ENCODE peak calls at places on chromosomes 12 and 14, in eight cellular contexts. G is spleen; E is CD4-positive, alpha-beta memory T cell; M is stomach; J is BJ; H is kidney epithelial cell; X is trophoblast cell; F is left ventricle myocardium inferior. R is an unnamed sample. For H3K36me3 and H3K27me3, the result is how much of the 10 kb centered on the place peaks cover.

GRCh38 chr12:102634216-102634615 is 153.9 kb upstream of the IGF1 start:
- DNase-seq in G (no peak), E (no peak), M (no peak), J (peak), H (no peak), X (no peak), F (no peak), R (no peak)

GRCh38 chr14:92258934-92259333 is 64.0 kb upstream of the SLC24A4 start:
- DNase-seq in G (no peak), E (no peak), M (no peak), J (no peak), H (no peak), X (no peak), F (no peak), R (no peak)

GRCh38 chr12:118980407-118981014 is 830 bp upstream of the SRRM4 start:
- DNase-seq in G (no peak), E (no peak), M (no peak), J (no peak), H (no peak), X (no peak), F (no peak), R (peak)

GRCh38 chr14:73788871-73789590 is 62.6 kb upstream of the PTGR2 start:
- DNase-seq in G (peak), E (peak), M (no peak), J (no peak), H (no peak), X (no peak), F (no peak), R (no peak)

GRCh38 chr12:11633968-11634367 is 15.5 kb upstream of the ETV6 start:
- DNase-seq in G (no peak), E (no peak), M (no peak), J (peak), H (peak), X (no peak), F (no peak), R (no peak)

GRCh38 chr12:14769462-14769836 is 33.8 kb downstream of the WBP11 start:
- DNase-seq in G (peak), E (no peak), M (peak), J (no peak), H (no peak), X (no peak), F (peak), R (peak)

GRCh38 chr14:56338674-56339073 is 220.5 kb downstream of the PELI2 start:
- DNase-seq in G (no peak), E (no peak), M (no peak), J (no peak), H (no peak), X (no peak), F (no peak), R (no peak)

GRCh38 chr14:63134801-63135200 is 69.4 kb upstream of the RHOJ start:
- DNase-seq in G (no peak), E (no peak), M (no peak), J (no peak), H (no peak), X (no peak), F (no peak), R (peak)

GRCh38 chr12:104056419-104056972 is 6.5 kb upstream of the GLT8D2 start:
- DNase-seq in G (no peak), E (no peak), M (no peak), J (no peak), H (no peak), X (no peak), F (no peak), R (no peak)

GRCh38 chr12:103928736-103929050 is 1.5 kb upstream of the HSP90B1 start:
- DNase-seq in G (peak), E (no peak), M (peak), J (no peak), H (no peak), X (no peak), F (peak), R (no peak)

GRCh38 chr14:45034730-45035129 is 49.2 kb upstream of the PRPF39 start:
- DNase-seq in G (no peak), E (no peak), M (no peak), J (no peak), H (no peak), X (no peak), F (no peak), R (no peak)

GRCh38 chr14:68534301-68534700 is 258.6 kb downstream of the ZFP36L1 start:
- DNase-seq in G (no peak), E (no peak), M (no peak), J (no peak), H (no peak), X (no peak), F (no peak), R (no peak)

GRCh38 chr12:119229205-119229604 is 50.5 kb downstream of the HSPB8 start:
- DNase-seq in G (no peak), E (no peak), M (no peak), J (no peak), H (no peak), X (no peak), F (no peak), R (no peak)

GRCh38 chr12:15707516-15708199 is 81.5 kb downstream of the EPS8 start:
- DNase-seq in G (no peak), E (no peak), M (no peak), J (no peak), H (no peak), X (no peak), F (no peak), R (no peak)

GRCh38 chr14:30982583-30982982 is 42.9 kb upstream of the AP4S1 start:
- DNase-seq in G (no peak), E (no peak), M (no peak), J (no peak), H (no peak), X (no peak), F (no peak), R (no peak)

GRCh38 chr14:75229923-75230792 is 48.5 kb upstream of the FOS start:
- DNase-seq in G (peak), E (peak), M (peak), J (no peak), H (peak), X (no peak), F (peak), R (no peak)

GRCh38 chr12:52742822-52743457 is 34.2 kb downstream of the KRT76 start:
- DNase-seq in G (no peak), E (no peak), M (no peak), J (no peak), H (no peak), X (no peak), F (no peak), R (no peak)

GRCh38 chr12:108644743-108645120 is 11.0 kb upstream of the SELPLG start:
- DNase-seq in G (no peak), E (no peak), M (no peak), J (no peak), H (no peak), X (no peak), F (no peak), R (no peak)

GRCh38 chr12:100163416-100164152 is 20.9 kb upstream of the BLTP3B start:
- DNase-seq in G (peak), E (peak), M (peak), J (no peak), H (no peak), X (peak), F (peak), R (peak)

GRCh38 chr12:7130791-7131501 is 775 bp downstream of the CLSTN3 start:
- DNase-seq in G (peak), E (peak), M (peak), J (no peak), H (no peak), X (peak), F (peak), R (peak)

GRCh38 chr12:96912261-96912660 is 5.2 kb downstream of the NEDD1 start:
- DNase-seq in G (no peak), E (no peak), M (no peak), J (no peak), H (no peak), X (no peak), F (no peak), R (no peak)

GRCh38 chr14:74963178-74963704 is 7.8 kb upstream of the PGF start:
- DNase-seq in G (peak), E (no peak), M (no peak), J (no peak), H (no peak), X (no peak), F (no peak), R (no peak)

GRCh38 chr12:126369487-126370463 is 1304.5 kb downstream of the AACS start:
- DNase-seq in G (no peak), E (no peak), M (no peak), J (peak), H (no peak), X (no peak), F (no peak), R (no peak)

GRCh38 chr14:61376314-61376713 is 54.9 kb downstream of the PRKCH start:
- DNase-seq in G (no peak), E (no peak), M (no peak), J (no peak), H (no peak), X (no peak), F (no peak), R (no peak)

GRCh38 chr14:100350283-100350926 is 27.3 kb downstream of the SLC25A47 start:
- DNase-seq in G (no peak), E (no peak), M (no peak), J (no peak), H (no peak), X (no peak), F (no peak), R (no peak)

GRCh38 chr12:90979936-90980335 is 24.8 kb downstream of the EPYC start:
- DNase-seq in G (no peak), E (no peak), M (no peak), J (peak), H (no peak), X (no peak), F (no peak), R (no peak)

GRCh38 chr14:103867523-103867953 is 20.2 kb upstream of the PPP1R13B start:
- DNase-seq in G (no peak), E (no peak), M (peak), J (no peak), H (no peak), X (no peak), F (peak), R (peak)

GRCh38 chr12:130958557-130959140 is 4.9 kb downstream of the ADGRD1 start:
- DNase-seq in G (no peak), E (no peak), M (no peak), J (no peak), H (no peak), X (no peak), F (no peak), R (peak)

GRCh38 chr12:121789800-121790748 is 3.4 kb downstream of the RHOF start:
- DNase-seq in G (peak), E (peak), M (peak), J (no peak), H (no peak), X (peak), F (peak), R (no peak)

GRCh38 chr12:108696111-108696995 is 35.0 kb downstream of the CORO1C start:
- DNase-seq in G (no peak), E (no peak), M (no peak), J (peak), H (peak), X (peak), F (no peak), R (no peak)

GRCh38 chr12:42761601-42762350 is 172.2 kb upstream of the PRICKLE1 start:
- DNase-seq in G (no peak), E (no peak), M (no peak), J (no peak), H (no peak), X (no peak), F (no peak), R (no peak)

GRCh38 chr12:124804011-124804621 is 59.5 kb downstream of the SCARB1 start:
- DNase-seq in G (no peak), E (no peak), M (peak), J (no peak), H (no peak), X (no peak), F (no peak), R (peak)

GRCh38 chr12:130401703-130402102 is 64.0 kb downstream of the PIWIL1 start:
- DNase-seq in G (no peak), E (no peak), M (no peak), J (no peak), H (no peak), X (no peak), F (no peak), R (peak)

GRCh38 chr14:99389171-99389826 is 91.4 kb downstream of the SETD3 start:
- DNase-seq in G (no peak), E (no peak), M (peak), J (no peak), H (no peak), X (peak), F (no peak), R (peak)

GRCh38 chr12:18141583-18141982 is 51.6 kb upstream of the RERGL start:
- DNase-seq in G (no peak), E (no peak), M (no peak), J (no peak), H (peak), X (no peak), F (no peak), R (no peak)

GRCh38 chr12:1220127-1221092 is 229.4 kb downstream of the ERC1 start:
- DNase-seq in G (no peak), E (no peak), M (peak), J (no peak), H (no peak), X (peak), F (no peak), R (no peak)

GRCh38 chr12:109914461-109914860 is 14.4 kb downstream of the TCHP start:
- DNase-seq in G (peak), E (no peak), M (no peak), J (no peak), H (no peak), X (no peak), F (no peak), R (no peak)
- H3K36me3 ChIP-seq in G (half or more), E (half or more), M (half or more), J (under half), H (under half), X (under half), F (half or more), R (under half)

GRCh38 chr14:89807151-89807550 is 147.4 kb downstream of the EFCAB11 start:
- DNase-seq in G (no peak), E (no peak), M (no peak), J (no peak), H (no peak), X (no peak), F (no peak), R (no peak)

GRCh38 chr14:89810101-89810500 is 144.4 kb downstream of the EFCAB11 start:
- DNase-seq in G (no peak), E (no peak), M (no peak), J (no peak), H (no peak), X (no peak), F (no peak), R (no peak)

GRCh38 chr14:89807905-89808304 is 146.6 kb downstream of the EFCAB11 start:
- DNase-seq in G (no peak), E (no peak), M (no peak), J (no peak), H (no peak), X (no peak), F (no peak), R (peak)

GRCh38 chr14:89801128-89801527 is 153.4 kb downstream of the EFCAB11 start:
- DNase-seq in G (no peak), E (no peak), M (no peak), J (no peak), H (no peak), X (no peak), F (no peak), R (no peak)

DNA sequence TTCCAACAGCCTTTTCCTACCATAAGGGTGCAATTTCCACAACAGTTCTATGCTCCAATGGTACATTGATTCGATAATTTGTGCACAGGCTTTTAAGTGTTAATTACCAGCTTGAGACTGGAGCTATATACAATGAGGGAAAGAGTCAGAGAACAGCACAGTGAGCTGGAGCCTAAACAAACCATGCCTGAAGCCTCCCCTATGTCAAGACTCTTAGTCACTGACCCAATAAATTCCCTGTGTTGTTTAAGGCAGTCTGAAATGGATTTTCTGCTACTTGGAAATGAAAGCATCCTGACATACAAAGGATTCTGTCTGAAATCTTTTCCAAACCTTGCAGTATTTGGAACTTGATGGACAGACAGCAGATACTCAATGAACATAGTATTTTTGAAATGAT is 149.0 kb downstream of the EFCAB11 start:
- DNase-seq in G (no peak), E (no peak), M (no peak), J (no peak), H (no peak), X (no peak), F (no peak), R (no peak)
- H3K27me3 ChIP-seq in G (under half), E (under half), M (under half), J (under half), H (under half), X (under half), F (under half), R (under half)

DNA sequence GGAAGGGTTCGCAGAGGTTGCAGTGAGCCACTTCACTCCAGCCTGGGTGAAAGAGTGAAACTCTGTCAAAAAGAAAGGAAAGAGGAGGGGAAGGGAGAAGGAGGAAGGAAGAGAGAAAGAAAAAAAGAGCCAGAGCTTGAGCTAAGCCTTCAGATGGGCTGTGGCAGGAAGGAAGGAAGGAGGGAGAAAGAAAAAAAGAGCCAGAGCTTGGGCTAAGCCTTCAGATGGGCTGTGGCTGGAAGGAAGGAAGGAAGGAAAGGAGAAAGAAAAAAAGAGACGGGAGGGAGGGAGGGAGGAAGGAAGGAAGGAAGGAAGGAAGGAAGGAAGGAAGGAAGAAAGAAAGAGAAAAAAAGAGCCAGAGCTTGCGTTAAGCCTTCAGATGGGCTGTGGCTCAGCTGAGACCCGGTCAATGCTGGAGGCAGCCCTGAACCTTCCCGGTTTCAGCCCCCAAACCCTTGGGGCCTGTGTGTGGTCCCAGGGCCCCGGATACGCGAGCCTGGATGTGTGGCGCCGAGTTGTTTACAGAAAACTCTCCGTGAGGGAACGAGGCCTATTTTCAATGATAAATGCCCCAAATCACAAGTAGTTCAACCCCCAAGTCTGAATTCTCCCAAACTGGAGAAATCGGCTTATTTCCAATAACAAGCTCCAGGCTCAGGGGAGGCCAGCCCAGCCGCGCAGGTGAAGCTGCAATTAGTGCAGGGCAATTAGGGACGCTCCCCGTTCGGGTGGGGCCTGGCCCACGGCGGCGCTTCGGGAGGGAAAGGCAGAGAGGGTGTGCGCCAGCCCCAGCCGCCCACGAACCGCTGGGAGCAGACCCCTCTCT is 13.8 kb upstream of the ANKRD9 start:
- DNase-seq in G (no peak), E (no peak), M (no peak), J (no peak), H (no peak), X (no peak), F (no peak), R (peak)
- H3K4me3 ChIP-seq in G (peak), E (no peak), M (peak), J (no peak), H (no peak), X (no peak), F (no peak), R (no peak)

DNA sequence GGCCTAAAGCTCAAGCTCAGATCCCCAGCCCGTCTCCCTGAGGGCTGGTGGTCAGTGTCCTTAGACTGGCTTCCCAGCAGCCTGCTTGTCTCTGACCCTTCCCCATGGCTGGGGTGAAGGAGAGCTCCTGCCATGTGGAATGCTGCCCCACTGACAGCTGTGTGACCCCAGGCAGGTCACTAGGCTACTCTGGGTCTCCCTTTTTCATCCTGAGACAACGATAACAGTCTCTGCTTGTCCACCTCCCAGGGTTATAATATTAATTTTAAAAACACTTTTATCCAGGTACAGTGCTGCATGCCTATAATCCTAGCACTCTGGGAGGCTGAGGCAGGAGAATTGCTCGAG is 47.3 kb downstream of the SYNE3 start:
- DNase-seq in G (no peak), E (no peak), M (no peak), J (no peak), H (no peak), X (no peak), F (no peak), R (no peak)
- H3K36me3 ChIP-seq in G (under half), E (half or more), M (under half), J (under half), H (under half), X (under half), F (under half), R (under half)

DNA sequence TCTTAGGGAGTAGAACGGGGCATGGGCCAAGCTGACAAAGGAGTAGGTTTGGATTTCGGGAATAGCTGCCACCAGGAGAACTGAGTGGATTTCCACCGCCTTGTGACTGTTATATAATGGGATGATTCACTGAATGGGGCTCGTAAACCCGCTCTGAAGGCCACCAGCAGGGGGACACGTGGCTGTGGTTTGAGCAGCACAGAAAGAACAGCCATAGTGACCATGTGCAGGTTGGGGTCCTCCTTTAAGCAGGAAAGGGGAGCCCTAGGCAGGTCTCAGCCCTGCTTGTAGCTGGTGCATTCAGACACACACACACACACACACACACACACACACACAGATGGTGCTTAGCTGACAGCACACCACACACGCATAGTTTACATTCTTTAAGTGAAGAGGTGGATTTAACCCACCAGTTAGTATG is 8.6 kb upstream of the ASB2 start:
- DNase-seq in G (no peak), E (no peak), M (no peak), J (peak), H (peak), X (no peak), F (peak), R (peak)
- H3K27me3 ChIP-seq in G (under half), E (under half), M (under half), J (under half), H (under half), X (under half), F (under half), R (under half)

GRCh38 chr14:104967414-104968152 is 10.6 kb downstream of the AHNAK2 start:
- DNase-seq in G (peak), E (no peak), M (peak), J (no peak), H (no peak), X (no peak), F (peak), R (peak)
- H3K4me3 ChIP-seq in G (peak), E (no peak), M (peak), J (peak), H (peak), X (no peak), F (peak), R (peak)

GRCh38 chr12:57135487-57135886 is 7.2 kb downstream of the LRP1 start:
- DNase-seq in G (no peak), E (no peak), M (no peak), J (no peak), H (no peak), X (peak), F (peak), R (peak)

GRCh38 chr12:57133916-57134315 is 5.6 kb downstream of the LRP1 start:
- DNase-seq in G (peak), E (no peak), M (no peak), J (no peak), H (no peak), X (no peak), F (peak), R (peak)

GRCh38 chr12:57138526-57139272 is 8.7 kb downstream of the LRP1-AS start:
- DNase-seq in G (no peak), E (no peak), M (no peak), J (no peak), H (no peak), X (peak), F (peak), R (no peak)

GRCh38 chr12:57134949-57135348 is 6.7 kb downstream of the LRP1 start:
- DNase-seq in G (peak), E (no peak), M (no peak), J (no peak), H (no peak), X (no peak), F (no peak), R (peak)

GRCh38 chr12:57135939-57136338 is 7.7 kb downstream of the LRP1 start:
- DNase-seq in G (peak), E (no peak), M (no peak), J (no peak), H (no peak), X (no peak), F (peak), R (peak)
- H3K36me3 ChIP-seq in G (under half), E (under half), M (under half), J (under half), H (under half), X (under half), F (under half), R (under half)

GRCh38 chr14:21537088-21537424 is 10.9 kb upstream of the SALL2 start:
- DNase-seq in G (no peak), E (no peak), M (no peak), J (no peak), H (no peak), X (no peak), F (no peak), R (peak)
- H3K27me3 ChIP-seq in G (under half), E (under half), M (under half), J (under half), H (under half), X (under half), F (half or more), R (under half)